ENCODE peak calls at places on chromosomes 12 and 14, in nine cellular contexts. K is colonic mucosa, N is brain microvascular endothelial cell, J is suprapubic skin, T is ovary, B is endodermal cell, O is MCF 10A, D is heart left ventricle, Y is esophagus squamous epithelium. I is an unnamed sample.

GRCh38 chr14:68631058-68631690 is 161.7 kb downstream of the ZFP36L1 start:
- DNase-seq in T (no peak), J (no peak), O (no peak), N (no peak), D (no peak), Y (no peak), B (no peak), K (peak; percentile 15), I (no peak)

GRCh38 chr14:99774526-99775307 is 18.5 kb upstream of the EML1 start:
- DNase-seq in T (peak; percentile 73), B (no peak), N (no peak), K (no peak), D (no peak), J (no peak), O (no peak), Y (no peak), I (no peak)

GRCh38 chr12:123986374-123986920 is 13.4 kb downstream of the ZNF664 start:
- DNase-seq in B (no peak), N (no peak), K (no peak), O (no peak), Y (no peak), T (no peak), J (no peak), D (peak; percentile 24), I (no peak)

GRCh38 chr12:48817957-48818830 is at the start of gene CACNB3:
- DNase-seq in Y (no peak), O (peak; percentile 45), K (peak; percentile 84), N (peak; percentile 51), B (peak; percentile 97), J (peak; percentile 92), D (peak; percentile 76), T (peak; percentile 87), I (no peak)

GRCh38 chr12:54631988-54632728 is 2.5 kb downstream of the LACRT start:
- DNase-seq in Y (no peak), O (no peak), D (no peak), N (no peak), K (no peak), T (no peak), B (peak; percentile 76), J (peak; percentile 43), I (no peak)

GRCh38 chr14:71532790-71533189 is 399.4 kb upstream of the RGS6 start:
- DNase-seq in N (no peak), Y (no peak), T (no peak), O (no peak), J (no peak), K (no peak), D (no peak), B (no peak), I (no peak)

GRCh38 chr12:130479401-130480125 is 141.9 kb downstream of the PIWIL1 start:
- DNase-seq in B (no peak), O (no peak), D (no peak), K (no peak), N (no peak), J (no peak), T (no peak), Y (no peak), I (no peak)

GRCh38 chr12:130761537-130762318 is 45.6 kb upstream of the RIMBP2 start:
- DNase-seq in Y (no peak), J (no peak), B (peak; percentile 90), K (peak; percentile 35), O (peak; percentile 45), T (peak; percentile 72), N (peak; percentile 53), D (peak; percentile 31), I (no peak)

GRCh38 chr14:100052819-100053218 is 12.4 kb upstream of the EVL start:
- DNase-seq in J (no peak), Y (no peak), N (no peak), K (no peak), T (no peak), D (no peak), B (no peak), O (no peak), I (no peak)

GRCh38 chr12:65464930-65465329 is 186.4 kb downstream of the MSRB3 start:
- DNase-seq in J (no peak), T (no peak), O (peak; percentile 25), N (peak; percentile 84), Y (no peak), D (no peak), B (no peak), K (no peak), I (peak; percentile 90)

GRCh38 chr12:56324196-56324595 is 8.4 kb upstream of the CNPY2 start:
- DNase-seq in O (no peak), K (no peak), D (no peak), J (no peak), N (no peak), Y (no peak), T (no peak), B (no peak), I (no peak)

GRCh38 chr12:19880076-19880475 is 440.8 kb downstream of the AEBP2 start:
- DNase-seq in B (no peak), O (no peak), K (no peak), Y (no peak), T (no peak), N (no peak), J (no peak), D (no peak), I (no peak)
- TF ChIP-seq CTCF in B (no peak), O (no peak), K (no peak), Y (no peak), T (no peak), N (no peak), J (no peak), D (no peak), I (no peak)

DNA sequence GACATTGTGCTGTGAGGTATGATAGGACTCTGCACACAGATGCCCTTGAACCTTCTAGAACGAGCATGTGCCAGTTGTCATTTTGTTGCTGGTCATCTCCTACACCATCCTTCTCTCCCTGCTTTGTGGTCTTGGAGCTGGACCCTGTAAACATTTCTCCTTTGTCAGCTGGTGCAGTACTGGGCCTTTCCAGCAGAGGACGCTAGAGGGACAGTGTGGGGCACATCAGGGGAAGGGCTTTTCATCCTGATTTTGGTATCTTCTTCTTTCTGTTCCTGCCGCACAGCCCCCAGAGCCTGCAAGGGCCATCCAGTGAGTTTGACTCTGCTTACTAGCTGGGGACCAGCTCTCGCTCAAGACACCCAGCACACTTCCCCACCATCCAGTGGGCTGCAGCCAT is 484.6 kb downstream of the AACS start:
- DNase-seq in D (no peak), B (peak; percentile 92), J (no peak), Y (no peak), O (peak; percentile 25), N (no peak), K (no peak), T (no peak), I (no peak)
- TF ChIP-seq CTCF in D (no peak), B (peak; percentile 78), J (no peak), Y (no peak), O (peak; percentile 57), N (peak; percentile 43), K (no peak), T (no peak), I (peak; percentile 27)

DNA sequence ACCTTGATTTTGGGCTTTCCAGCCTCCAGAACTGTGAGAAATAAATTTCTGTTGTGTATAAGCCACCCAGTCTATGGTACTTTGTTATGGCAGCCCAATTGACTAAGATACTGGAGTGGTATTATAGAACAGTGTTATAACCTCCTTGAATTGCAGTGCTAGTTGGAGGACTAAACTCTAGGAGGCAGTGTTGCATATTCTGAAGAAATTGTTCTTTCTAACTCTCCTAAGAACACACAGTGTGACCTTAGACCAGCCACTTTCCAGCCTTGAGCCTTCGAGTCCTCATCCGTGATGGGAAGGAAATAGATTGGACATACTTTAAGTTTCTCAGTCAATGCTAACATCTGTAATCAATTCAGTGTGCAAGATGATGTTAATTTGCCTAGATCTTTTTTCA is 22.4 kb upstream of the LRRC10 start:
- DNase-seq in D (no peak), J (no peak), B (no peak), Y (no peak), K (no peak), O (peak; percentile 4), N (no peak), T (no peak), I (no peak)
- TF ChIP-seq CTCF in D (no peak), J (no peak), B (peak; percentile 70), Y (no peak), K (no peak), O (peak; percentile 13), N (peak; percentile 37), T (no peak), I (peak; percentile 11)

GRCh38 chr12:30106204-30106603 is 322.5 kb upstream of the TMTC1 start:
- DNase-seq in D (no peak), K (no peak), Y (no peak), N (no peak), O (no peak), J (no peak), T (no peak), B (no peak), I (no peak)

GRCh38 chr12:30095511-30095910 is 311.8 kb upstream of the TMTC1 start:
- DNase-seq in B (no peak), K (no peak), Y (no peak), T (no peak), J (no peak), N (no peak), O (no peak), D (no peak), I (no peak)

GRCh38 chr12:30105505-30105904 is 321.8 kb upstream of the TMTC1 start:
- DNase-seq in N (no peak), J (no peak), O (no peak), K (no peak), T (no peak), B (no peak), Y (no peak), D (no peak), I (no peak)

GRCh38 chr12:30098677-30099076 is 314.9 kb upstream of the TMTC1 start:
- DNase-seq in O (no peak), K (no peak), D (no peak), Y (no peak), T (no peak), N (no peak), B (no peak), J (no peak), I (no peak)

DNA sequence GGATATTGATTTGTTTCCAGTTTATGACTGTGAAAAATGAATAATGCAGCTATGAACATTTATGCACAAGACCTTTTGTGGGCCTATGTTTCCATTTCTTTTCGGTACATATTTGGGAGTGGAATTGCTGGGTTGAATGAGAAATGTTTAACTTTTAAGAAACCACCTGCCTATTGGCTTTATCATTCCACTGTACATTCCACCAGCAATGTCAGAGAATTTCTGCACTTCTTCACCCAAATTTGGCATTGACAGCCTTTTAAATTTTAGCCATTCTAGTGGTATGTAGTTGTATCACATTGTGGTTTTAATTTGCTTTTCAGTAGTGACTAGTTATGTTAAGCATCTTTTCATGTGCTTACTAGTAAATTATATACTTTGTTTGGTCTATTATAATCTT is 317.0 kb upstream of the TMTC1 start:
- DNase-seq in T (no peak), K (no peak), J (no peak), Y (no peak), D (no peak), N (no peak), B (no peak), O (no peak), I (no peak)
- TF ChIP-seq CTCF in T (no peak), K (no peak), J (no peak), Y (no peak), D (no peak), N (no peak), B (no peak), O (no peak), I (no peak)

GRCh38 chr14:106185837-106186233 is 659.5 kb downstream of the TMEM121 start:
- DNase-seq in B (no peak), D (no peak), K (peak; percentile 32), O (peak; percentile 10), T (no peak), Y (no peak), N (no peak), J (no peak), I (no peak)
- TF ChIP-seq CTCF in B (no peak), D (peak; percentile 25), K (no peak), O (no peak), T (no peak), Y (no peak), N (no peak), J (no peak), I (no peak)

I was measured in AG04450.